ENCODE peak calls at places on chromosomes 12 and 14, in seven cellular contexts. V is T-helper 9 cell; G is iPS-NIHi11; J is AG04450; L is stimulated activated CD4-positive, alpha-beta T cell treated with anti-CD3 and anti-CD28 coated beads, Interleukin-1b, Interleukin-23, amount 100 ng/mL, for 24 hours; S is fibroblast of lung; T is effector memory CD4-positive, alpha-beta T cell. I is an unnamed sample.

GRCh38 chr14:75631453-75631831 is 29.2 kb downstream of the ERG28 start:
- DNase-seq in V (no peak), G (peak), J (no peak), L (no peak), S (no peak), T (no peak), I (no peak)

GRCh38 chr12:81303935-81304334 is 226.1 kb downstream of the ACSS3 start:
- DNase-seq in V (no peak), G (no peak), J (no peak), L (no peak), S (no peak), T (no peak), I (no peak)

GRCh38 chr12:48973084-48973483 is 1.5 kb upstream of the WNT10B start:
- DNase-seq in V (no peak), G (no peak), J (no peak), L (no peak), S (peak), T (no peak), I (no peak)

GRCh38 chr12:12725956-12726542 is 8.9 kb downstream of the CDKN1B start:
- DNase-seq in V (no peak), G (no peak), J (no peak), L (no peak), S (no peak), T (no peak), I (no peak)

GRCh38 chr14:68607081-68607851 is 185.6 kb downstream of the ZFP36L1 start:
- DNase-seq in V (no peak), G (peak), J (no peak), L (no peak), S (peak), T (no peak), I (no peak)

GRCh38 chr14:24576178-24576577 is at the start of gene CTSG:
- DNase-seq in V (no peak), G (no peak), J (no peak), L (no peak), S (no peak), T (no peak), I (no peak)

GRCh38 chr14:27392153-27392552 is 794.3 kb upstream of the NOVA1 start:
- DNase-seq in V (no peak), G (no peak), J (no peak), L (no peak), S (peak), T (no peak), I (no peak)

GRCh38 chr14:65502676-65503124 is 90.2 kb downstream of the FUT8 start:
- DNase-seq in V (no peak), G (peak), J (peak), L (no peak), S (peak), T (no peak), I (peak)

GRCh38 chr14:102188187-102188586 is 48.5 kb downstream of the WDR20 start:
- DNase-seq in V (no peak), G (no peak), J (no peak), L (no peak), S (no peak), T (no peak), I (no peak)

GRCh38 chr14:75310295-75311059 is 31.8 kb downstream of the FOS start:
- DNase-seq in V (no peak), G (peak), J (peak), L (no peak), S (peak), T (no peak), I (peak)

GRCh38 chr12:83856803-83857202 is 1055.8 kb downstream of the SLC6A15 start:
- DNase-seq in V (no peak), G (no peak), J (no peak), L (no peak), S (no peak), T (no peak), I (no peak)

GRCh38 chr14:102849522-102850379 is 72.5 kb downstream of the TRAF3 start:
- DNase-seq in V (no peak), G (no peak), J (no peak), L (no peak), S (peak), T (no peak), I (peak)

GRCh38 chr12:51817027-51817953 is 31.2 kb downstream of the FIGNL2 start:
- DNase-seq in V (no peak), G (no peak), J (no peak), L (no peak), S (no peak), T (no peak), I (no peak)

GRCh38 chr12:120252071-120252906 is 13.2 kb downstream of the PXN start:
- DNase-seq in V (peak), G (no peak), J (no peak), L (no peak), S (no peak), T (peak), I (no peak)

GRCh38 chr12:131912526-131913274 is 16.4 kb upstream of the PUS1 start:
- DNase-seq in V (no peak), G (peak), J (peak), L (no peak), S (peak), T (no peak), I (peak)

GRCh38 chr12:94557896-94558295 is 92.5 kb downstream of the TMCC3 start:
- DNase-seq in V (no peak), G (no peak), J (no peak), L (no peak), S (no peak), T (no peak), I (no peak)

I was measured in HFFc6.